ENCODE peak calls at places on chromosomes 11 and 22, in six cellular contexts. H is K562, K is IMR-90, W is A549, F is H1, V is HepG2. S is an unnamed sample.

GRCh38 chr11:1140642-1141490 is 16.9 kb upstream of the MUC5AC start:
- DNase-seq in H (no peak), K (no peak), W (no peak), F (no peak), V (no peak), S (no peak)

GRCh38 chr11:7451520-7451919 is 33.8 kb upstream of the OLFML1 start:
- DNase-seq in H (no peak), K (no peak), W (no peak), F (no peak), V (no peak), S (no peak)

GRCh38 chr22:45112136-45112879 is 51.4 kb upstream of the NUP50 start:
- DNase-seq in H (no peak), K (peak; percentile 84), W (no peak), F (no peak), V (no peak), S (no peak)

GRCh38 chr11:12207384-12208150 is 97.2 kb downstream of the MICAL2 start:
- DNase-seq in H (no peak), K (peak; percentile 86), W (no peak), F (no peak), V (no peak), S (no peak)

GRCh38 chr22:31083923-31084810 is 3.0 kb downstream of the SMTN start:
- DNase-seq in H (no peak), K (no peak), W (no peak), F (no peak), V (no peak), S (no peak)

GRCh38 chr11:86940122-86940777 is 14.9 kb downstream of the FZD4 start:
- DNase-seq in H (peak; percentile 27), K (peak; percentile 83), W (no peak), F (no peak), V (peak; percentile 74), S (no peak)

GRCh38 chr11:6611092-6612007 is 666 bp downstream of the TAF10 start:
- DNase-seq in H (no peak), K (peak; percentile 21), W (no peak), F (peak; percentile 61), V (no peak), S (no peak)

GRCh38 chr11:118224512-118225180 is at the start of gene JAML:
- DNase-seq in H (no peak), K (no peak), W (no peak), F (no peak), V (no peak), S (no peak)

GRCh38 chr11:2445107-2445947 is 519 bp downstream of the KCNQ1 start:
- DNase-seq in H (no peak), K (no peak), W (no peak), F (no peak), V (no peak), S (no peak)

GRCh38 chr22:29149841-29150555 is 55.7 kb upstream of the EMID1 start:
- DNase-seq in H (no peak), K (no peak), W (no peak), F (no peak), V (peak; percentile 50), S (no peak)

GRCh38 chr11:62242021-62242420 is at the start of gene SCGB1D2:
- DNase-seq in H (no peak), K (no peak), W (peak; percentile 50), F (no peak), V (peak; percentile 32), S (no peak)

GRCh38 chr22:32622004-32622761 is 147.6 kb downstream of the FBXO7 start:
- DNase-seq in H (no peak), K (peak; percentile 94), W (no peak), F (peak; percentile 50), V (peak; percentile 89), S (no peak)
- TF ChIP-seq POLR2A in H (no peak), K (no peak), W (no peak), F (no peak), V (no peak), S (no peak)

GRCh38 chr11:14026961-14027360 is 64.4 kb downstream of the SPON1 start:
- DNase-seq in H (no peak), K (peak; percentile 48), W (no peak), F (no peak), V (no peak), S (no peak)

GRCh38 chr11:14021738-14022137 is 59.2 kb downstream of the SPON1 start:
- DNase-seq in H (no peak), K (no peak), W (no peak), F (no peak), V (no peak), S (no peak)

GRCh38 chr11:14018441-14018840 is 55.9 kb downstream of the SPON1 start:
- DNase-seq in H (no peak), K (peak; percentile 42), W (peak; percentile 12), F (no peak), V (no peak), S (no peak)

GRCh38 chr11:14022251-14022650 is 59.7 kb downstream of the SPON1 start:
- DNase-seq in H (no peak), K (peak; percentile 28), W (no peak), F (no peak), V (no peak), S (no peak)

DNA sequence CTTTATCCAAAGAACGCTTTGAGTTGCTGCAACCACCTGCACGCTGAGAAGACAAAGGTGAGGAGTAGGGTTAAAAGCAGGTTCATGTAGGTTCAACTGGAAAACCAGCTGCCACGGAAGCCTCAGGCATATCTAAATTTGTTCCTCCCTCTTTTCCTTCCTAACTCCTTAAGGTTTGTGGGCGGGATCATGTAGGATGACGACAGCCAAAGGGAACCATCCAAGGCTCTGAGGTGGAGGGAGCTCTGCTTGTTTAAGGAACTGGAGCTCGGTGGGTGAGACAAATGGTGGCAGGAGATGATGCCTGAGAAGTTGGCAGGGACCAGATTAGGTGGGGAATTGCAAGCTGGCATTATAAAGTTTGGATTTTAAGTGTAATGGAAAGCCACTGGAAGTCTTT is 60.3 kb downstream of the SPON1 start:
- DNase-seq in H (no peak), K (no peak), W (no peak), F (no peak), V (no peak), S (no peak)
- TF ChIP-seq RFX5 in H (no peak), K (no peak), W (no peak), F (no peak), V (no peak), S (no peak)

DNA sequence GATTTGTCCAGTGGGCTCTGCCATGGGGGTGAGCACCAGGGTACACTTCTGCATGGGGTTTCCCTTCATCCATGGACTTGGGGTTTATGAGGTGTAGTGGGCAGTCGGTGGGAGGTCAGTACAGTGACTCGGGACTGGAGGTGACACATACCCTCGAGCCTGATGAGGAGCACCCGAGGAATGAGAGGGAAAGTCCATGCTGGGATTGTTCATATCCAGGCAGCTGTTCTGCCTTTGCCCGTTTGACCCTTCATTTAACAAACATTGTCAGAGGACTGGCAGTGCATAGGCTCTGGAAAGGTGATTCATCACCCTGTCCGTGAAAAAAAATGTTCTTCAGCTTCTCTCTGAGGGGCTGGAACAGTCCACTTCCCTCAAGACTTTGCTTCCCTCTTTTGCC is 2.7 kb downstream of the NAV2 start:
- DNase-seq in H (no peak), K (peak; percentile 98), W (peak; percentile 70), F (no peak), V (no peak), S (no peak)
- TF ChIP-seq POLR2A in H (no peak), K (peak; percentile 43), W (no peak), F (no peak), V (no peak), S (no peak)

GRCh38 chr11:111325259-111325658 is 26.9 kb downstream of the POU2AF3 start:
- DNase-seq in H (no peak), K (no peak), W (no peak), F (no peak), V (no peak), S (no peak)

GRCh38 chr11:111326824-111327223 is 28.5 kb downstream of the POU2AF3 start:
- DNase-seq in H (no peak), K (no peak), W (no peak), F (no peak), V (no peak), S (no peak)

GRCh38 chr11:111324277-111324720 is 26.0 kb downstream of the POU2AF3 start:
- DNase-seq in H (no peak), K (peak; percentile 72), W (no peak), F (no peak), V (no peak), S (no peak)

GRCh38 chr11:111322534-111322933 is 24.2 kb downstream of the POU2AF3 start:
- DNase-seq in H (no peak), K (no peak), W (no peak), F (no peak), V (no peak), S (no peak)

GRCh38 chr11:111320728-111321568 is 22.6 kb downstream of the POU2AF3 start:
- DNase-seq in H (no peak), K (no peak), W (no peak), F (no peak), V (peak; percentile 83), S (no peak)
- TF ChIP-seq RFX5 in H (no peak), K (no peak), W (no peak), F (no peak), V (no peak), S (no peak)

GRCh38 chr11:109946322-109946846 is 146.8 kb upstream of the ZC3H12C start:
- DNase-seq in H (peak; percentile 59), K (peak; percentile 97), W (peak; percentile 93), F (peak; percentile 78), V (peak; percentile 78), S (peak; percentile 92)
- TF ChIP-seq POLR2A in H (no peak), K (peak; percentile 83), W (no peak), F (no peak), V (no peak), S (no peak)

DNA sequence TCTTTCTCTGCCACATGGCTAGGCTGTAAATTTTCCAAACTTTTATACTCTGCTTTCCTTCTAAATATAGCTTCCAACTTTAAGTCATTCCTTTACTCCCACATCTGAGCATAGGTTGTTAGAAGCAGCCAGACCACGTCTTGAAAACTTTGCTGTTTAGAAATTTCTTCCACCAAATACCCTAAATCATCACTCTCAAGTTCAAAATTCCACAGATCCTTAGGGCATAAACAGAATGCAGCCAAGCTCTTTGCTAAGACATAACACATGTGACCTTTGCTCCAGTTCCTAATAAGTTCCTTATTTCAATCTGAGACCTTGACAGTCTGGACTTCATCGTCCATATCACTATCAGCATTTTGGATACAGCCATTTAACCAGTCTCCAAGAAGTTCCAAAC is 749.9 kb downstream of the METTL15 start:
- DNase-seq in H (no peak), K (peak; percentile 16), W (no peak), F (no peak), V (no peak), S (no peak)
- TF ChIP-seq RFX5 in H (no peak), K (no peak), W (no peak), F (no peak), V (no peak), S (no peak)

DNA sequence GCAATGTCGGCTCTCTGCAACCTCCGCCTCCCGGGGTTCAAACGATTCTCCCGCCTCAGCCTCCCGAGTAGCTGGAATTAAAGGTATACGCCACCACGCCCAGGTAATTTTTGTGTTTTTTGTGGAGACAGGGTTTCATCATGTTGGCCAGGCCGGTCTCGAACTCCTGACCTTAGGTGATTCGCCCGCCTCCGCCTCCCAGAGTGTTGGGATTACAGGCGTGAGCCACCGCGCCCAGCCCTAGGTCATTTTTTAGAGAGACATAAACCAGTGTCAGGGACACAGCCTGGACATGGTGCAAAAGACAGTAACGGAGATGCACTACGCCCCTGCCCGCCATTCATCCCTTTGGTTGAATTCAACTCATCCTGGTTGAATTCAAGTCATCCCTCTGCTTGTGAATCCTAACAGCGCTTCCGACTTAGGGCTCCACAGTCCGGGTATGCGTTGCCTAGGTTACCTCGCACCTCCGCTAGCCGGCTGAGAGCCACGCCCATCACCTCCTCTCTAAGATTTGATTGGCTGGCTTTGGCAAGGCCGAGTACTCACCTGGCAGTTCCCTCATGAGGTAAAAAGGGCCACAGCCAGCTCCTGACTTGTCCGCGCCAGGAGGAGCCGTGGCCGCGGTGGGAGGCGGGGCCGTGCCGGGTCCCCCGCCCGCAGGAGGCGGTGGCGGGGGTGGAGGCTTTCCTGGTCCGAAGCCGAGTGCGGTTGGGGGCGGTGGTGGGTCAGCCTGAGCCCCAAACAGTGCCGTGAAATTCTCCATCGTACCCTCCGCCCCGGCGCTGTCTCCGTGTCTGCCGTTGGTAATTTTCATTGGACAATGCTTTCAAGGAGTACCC is at the start of gene MED19:
- DNase-seq in H (peak; percentile 87), K (peak; percentile 72), W (peak; percentile 89), F (peak; percentile 84), V (peak; percentile 93), S (peak; percentile 48)
- TF ChIP-seq POLR2A in H (no peak), K (peak; percentile 76), W (peak; percentile 57), F (no peak), V (no peak), S (peak; percentile 59)